ENCODE peak calls at places on chromosomes 4 and X, in four cellular contexts. X is RWPE2, Y is activated gamma-delta T cell, A is lung microvascular endothelial cell. S is an unnamed sample.

GRCh38 chrX:70480660-70481018 is 36.0 kb downstream of the DLG3 start:
- DNase-seq in X (no peak), Y (no peak), A (peak), S (peak)

GRCh38 chr4:55346851-55347255 is 811 bp downstream of the SRD5A3 start:
- DNase-seq in X (no peak), Y (no peak), A (no peak), S (no peak)

GRCh38 chrX:104419211-104419610 is 146.8 kb upstream of the IL1RAPL2 start:
- DNase-seq in X (peak), Y (no peak), A (no peak), S (no peak)

GRCh38 chr4:118338981-118339765 is 13.6 kb downstream of the PRSS12 start:
- DNase-seq in X (no peak), Y (no peak), A (peak), S (peak)

GRCh38 chr4:8689741-8690140 is 97.2 kb downstream of the CPZ start:
- DNase-seq in X (no peak), Y (no peak), A (no peak), S (no peak)

GRCh38 chrX:16633754-16634153 is 16.2 kb upstream of the S100G start:
- DNase-seq in X (no peak), Y (no peak), A (peak), S (peak)

GRCh38 chr4:182604953-182605352 is 312.2 kb downstream of the DCTD start:
- DNase-seq in X (no peak), Y (no peak), A (peak), S (peak)

GRCh38 chr4:152374153-152374552 is 161.7 kb downstream of the FBXW7 start:
- DNase-seq in X (no peak), Y (no peak), A (no peak), S (no peak)

GRCh38 chr4:15153662-15154061 is 151.4 kb downstream of the CPEB2 start:
- DNase-seq in X (no peak), Y (no peak), A (no peak), S (no peak)

GRCh38 chr4:167196386-167196785 is 37.9 kb downstream of the SPOCK3 start:
- DNase-seq in X (no peak), Y (no peak), A (no peak), S (no peak)

GRCh38 chr4:7535619-7536018 is 100.9 kb upstream of the PSAPL1 start:
- DNase-seq in X (no peak), Y (no peak), A (no peak), S (no peak)

GRCh38 chr4:156422576-156422975 is 468.9 kb upstream of the CTSO start:
- DNase-seq in X (no peak), Y (no peak), A (no peak), S (no peak)

GRCh38 chr4:1629704-1630093 is 54.4 kb downstream of the FAM53A start:
- DNase-seq in X (no peak), Y (no peak), A (no peak), S (no peak)

GRCh38 chrX:727738-728621 is 97.4 kb downstream of the SHOX start:
- DNase-seq in X (no peak), Y (no peak), A (no peak), S (no peak)

GRCh38 chr4:153488006-153488718 is 22.0 kb downstream of the TMEM131L start:
- DNase-seq in X (no peak), Y (peak), A (peak), S (peak)

GRCh38 chr4:139606600-139607301 is 50.7 kb upstream of the SETD7 start:
- DNase-seq in X (no peak), Y (no peak), A (peak), S (peak)

GRCh38 chr4:30721353-30722091 is 1.4 kb downstream of the PCDH7 start:
- DNase-seq in X (no peak), Y (no peak), A (peak), S (peak)

GRCh38 chrX:10190367-10190766 is 33.6 kb downstream of the CLCN4 start:
- DNase-seq in X (no peak), Y (no peak), A (peak), S (peak)

GRCh38 chrX:132612990-132613564 is 124.2 kb upstream of the MBNL3 start:
- DNase-seq in X (no peak), Y (no peak), A (peak), S (peak)

GRCh38 chrX:151488677-151489076 is 74.8 kb upstream of the PASD1 start:
- DNase-seq in X (no peak), Y (no peak), A (no peak), S (no peak)

GRCh38 chrX:47182106-47182700 is 11.4 kb upstream of the UBA1 start:
- DNase-seq in X (no peak), Y (no peak), A (no peak), S (no peak)

GRCh38 chr4:170743633-170744032 is 653.9 kb upstream of the AADAT start:
- DNase-seq in X (no peak), Y (no peak), A (no peak), S (no peak)

GRCh38 chr4:110059556-110060191 is 138.7 kb downstream of the ELOVL6 start:
- DNase-seq in X (no peak), Y (no peak), A (no peak), S (peak)

GRCh38 chr4:47839259-47839658 is 1.4 kb upstream of the CORIN start:
- DNase-seq in X (no peak), Y (no peak), A (no peak), S (peak)

GRCh38 chr4:177441061-177441802 is 1.0 kb downstream of the AGA start:
- DNase-seq in X (no peak), Y (no peak), A (peak), S (no peak)

GRCh38 chr4:99885063-99885664 is 9.1 kb downstream of the LAMTOR3 start:
- DNase-seq in X (no peak), Y (no peak), A (peak), S (peak)

GRCh38 chr4:19514276-19515070 is 737.2 kb upstream of the SLIT2 start:
- DNase-seq in X (no peak), Y (no peak), A (no peak), S (no peak)

GRCh38 chrX:19513383-19513782 is 1.9 kb downstream of the MAP3K15 start:
- DNase-seq in X (no peak), Y (no peak), A (no peak), S (no peak)

GRCh38 chr4:88742561-88742960 is 44.9 kb upstream of the NAP1L5 start:
- DNase-seq in X (no peak), Y (no peak), A (no peak), S (no peak)

GRCh38 chrX:22134681-22135080 is 102.6 kb downstream of the PHEX start:
- DNase-seq in X (no peak), Y (no peak), A (peak), S (peak)

GRCh38 chr4:139015948-139016451 is 419 bp downstream of the NOCT start:
- DNase-seq in X (no peak), Y (no peak), A (peak), S (peak)

GRCh38 chr4:19038231-19038630 is 1016.7 kb upstream of the LCORL start:
- DNase-seq in X (no peak), Y (no peak), A (no peak), S (no peak)

S was measured in dermis blood vessel endothelial cell.